ENCODE peak calls at places on chromosomes 12 and 14, in nine cellular contexts. H, F, O, W, G, P, X, S and N are unnamed samples.

GRCh38 chr12:107178776-107179175 is 85.4 kb upstream of the CRY1 start:
- DNase-seq in S (no peak), X (no peak), W (no peak), P (no peak), O (no peak), F (no peak), G (no peak), H (no peak), N (no peak)

GRCh38 chr14:23866269-23866668 is 87.3 kb upstream of the DHRS4 start:
- DNase-seq in W (no peak), X (no peak), H (no peak), G (no peak), O (no peak), F (no peak), P (no peak), S (no peak), N (no peak)

GRCh38 chr12:29039013-29039412 is 110.1 kb upstream of the FAR2 start:
- DNase-seq in X (no peak), O (no peak), W (no peak), G (no peak), H (no peak), S (no peak), P (peak; percentile 83), F (no peak), N (no peak)

GRCh38 chr12:14417717-14418116 is 52.2 kb downstream of the ATF7IP start:
- DNase-seq in S (peak; percentile 74), O (peak; percentile 57), W (peak; percentile 83), X (peak; percentile 85), F (peak; percentile 43), G (no peak), P (peak; percentile 92), H (peak; percentile 64), N (peak; percentile 73)

GRCh38 chr12:19273482-19274330 is 144.2 kb downstream of the PLEKHA5 start:
- DNase-seq in G (peak; percentile 58), F (peak; percentile 67), O (no peak), P (peak; percentile 97), X (no peak), S (peak; percentile 86), W (no peak), H (peak; percentile 44), N (peak; percentile 83)

GRCh38 chr14:63717704-63718103 is 10.2 kb downstream of the SGPP1 start:
- DNase-seq in H (no peak), P (peak; percentile 36), G (no peak), F (no peak), O (no peak), X (no peak), W (no peak), S (no peak), N (no peak)

GRCh38 chr12:50637870-50638481 is 125.9 kb upstream of the ATF1 start:
- DNase-seq in P (peak; percentile 69), G (no peak), S (no peak), O (no peak), F (no peak), W (no peak), X (no peak), H (no peak), N (no peak)

GRCh38 chr12:14563051-14563450 is 4.6 kb downstream of the PLBD1 start:
- DNase-seq in G (no peak), S (no peak), F (no peak), O (no peak), H (no peak), P (no peak), X (no peak), W (no peak), N (no peak)

GRCh38 chr12:65603428-65604351 is 220.6 kb upstream of the HMGA2 start:
- DNase-seq in F (peak; percentile 18), P (peak; percentile 94), S (peak; percentile 50), X (no peak), G (no peak), W (no peak), H (peak; percentile 11), O (no peak), N (no peak)

GRCh38 chr12:991350-992278 is 591 bp downstream of the ERC1 start:
- DNase-seq in H (peak; percentile 35), O (no peak), G (peak; percentile 88), W (no peak), X (no peak), F (no peak), S (no peak), P (peak; percentile 29), N (no peak)

GRCh38 chr12:68873316-68873715 is 59.7 kb downstream of the CPM start:
- DNase-seq in S (no peak), X (no peak), O (no peak), F (no peak), H (no peak), W (no peak), G (no peak), P (no peak), N (no peak)

GRCh38 chr12:68871396-68871795 is 61.6 kb downstream of the CPM start:
- DNase-seq in F (no peak), W (no peak), H (no peak), G (no peak), S (no peak), P (no peak), X (no peak), O (no peak), N (no peak)

GRCh38 chr12:68870443-68870842 is 62.5 kb downstream of the MDM2 start:
- DNase-seq in F (no peak), S (no peak), P (no peak), H (no peak), W (no peak), O (no peak), X (no peak), G (no peak), N (no peak)

GRCh38 chr12:68870011-68870410 is 62.0 kb downstream of the MDM2 start:
- DNase-seq in X (no peak), G (no peak), P (no peak), F (no peak), O (no peak), W (no peak), H (no peak), S (no peak), N (no peak)

DNA sequence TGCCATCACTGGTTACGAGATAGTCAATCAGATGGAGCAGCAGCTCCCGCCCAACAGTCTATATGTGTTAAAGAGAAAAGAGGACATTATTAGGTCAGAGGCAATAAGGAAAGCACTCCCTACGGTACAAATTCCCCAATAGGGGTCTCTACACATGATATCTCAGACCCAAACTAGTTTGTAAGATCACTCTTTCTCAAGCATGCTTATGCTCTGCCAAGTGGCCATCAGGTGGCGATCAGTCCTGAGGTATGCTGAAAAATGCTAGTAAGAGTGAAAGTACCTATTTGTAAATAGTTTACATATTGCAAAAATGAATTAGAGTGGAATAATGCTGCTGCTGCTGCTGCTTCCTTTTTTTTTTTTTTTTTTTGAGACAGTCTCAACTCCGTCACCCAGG is 61.1 kb downstream of the CPM start:
- DNase-seq in G (no peak), F (no peak), H (no peak), S (no peak), X (no peak), W (no peak), P (peak; percentile 28), O (no peak), N (no peak)
- H3K4me1 ChIP-seq in G (no peaks in the 10 kb centered on the region), F (peaks cover 7% of the 10 kb centered on the region), H (no peaks in the 10 kb centered on the region), S (no peaks in the 10 kb centered on the region), X (no peaks in the 10 kb centered on the region), W (no peaks in the 10 kb centered on the region), P (no peaks in the 10 kb centered on the region), O (no peaks in the 10 kb centered on the region), N (peaks cover 5% of the 10 kb centered on the region)

GRCh38 chr14:104699426-104699748 is 10.0 kb downstream of the INF2 start:
- DNase-seq in W (no peak), S (no peak), F (no peak), X (no peak), P (no peak), O (no peak), G (no peak), H (no peak), N (no peak)
- H3K4me1 ChIP-seq in W (peaks cover 18% of the 10 kb centered on the region), S (no peaks in the 10 kb centered on the region), F (peaks cover 80% of the 10 kb centered on the region), X (peaks cover 11% of the 10 kb centered on the region), P (peaks cover 21% of the 10 kb centered on the region), O (peaks cover 21% of the 10 kb centered on the region), G (no peaks in the 10 kb centered on the region), H (peaks cover 36% of the 10 kb centered on the region), N (peaks cover 61% of the 10 kb centered on the region)

GRCh38 chr12:110287986-110288385 is 6.9 kb downstream of the ATP2A2 start:
- DNase-seq in H (no peak), X (no peak), O (no peak), S (no peak), W (no peak), P (no peak), G (no peak), F (no peak), N (no peak)
- H3K4me1 ChIP-seq in H (peaks cover 53% of the 10 kb centered on the region), X (peaks cover 16% of the 10 kb centered on the region), O (peaks cover 53% of the 10 kb centered on the region), S (peaks cover 6% of the 10 kb centered on the region), W (peaks cover 47% of the 10 kb centered on the region), P (peaks cover 7% of the 10 kb centered on the region), G (peaks cover 18% of the 10 kb centered on the region), F (peaks cover 100% of the 10 kb centered on the region), N (peaks cover 90% of the 10 kb centered on the region)

GRCh38 chr12:116694653-116695463 is 43.0 kb downstream of the SPRING1 start:
- DNase-seq in H (no peak), G (no peak), S (no peak), O (no peak), F (peak; percentile 34), W (no peak), P (no peak), X (no peak), N (peak; percentile 48)

GRCh38 chr12:116691636-116692035 is 46.2 kb downstream of the SPRING1 start:
- DNase-seq in S (no peak), F (no peak), P (no peak), H (no peak), G (no peak), X (no peak), O (no peak), W (no peak), N (no peak)

GRCh38 chr12:116695464-116695725 is 42.5 kb downstream of the SPRING1 start:
- DNase-seq in X (no peak), F (no peak), G (no peak), S (no peak), H (no peak), P (no peak), O (no peak), W (no peak), N (no peak)

GRCh38 chr12:116692605-116693004 is 45.3 kb downstream of the SPRING1 start:
- DNase-seq in X (no peak), P (no peak), W (no peak), F (no peak), S (no peak), O (no peak), H (no peak), G (no peak), N (no peak)

DNA sequence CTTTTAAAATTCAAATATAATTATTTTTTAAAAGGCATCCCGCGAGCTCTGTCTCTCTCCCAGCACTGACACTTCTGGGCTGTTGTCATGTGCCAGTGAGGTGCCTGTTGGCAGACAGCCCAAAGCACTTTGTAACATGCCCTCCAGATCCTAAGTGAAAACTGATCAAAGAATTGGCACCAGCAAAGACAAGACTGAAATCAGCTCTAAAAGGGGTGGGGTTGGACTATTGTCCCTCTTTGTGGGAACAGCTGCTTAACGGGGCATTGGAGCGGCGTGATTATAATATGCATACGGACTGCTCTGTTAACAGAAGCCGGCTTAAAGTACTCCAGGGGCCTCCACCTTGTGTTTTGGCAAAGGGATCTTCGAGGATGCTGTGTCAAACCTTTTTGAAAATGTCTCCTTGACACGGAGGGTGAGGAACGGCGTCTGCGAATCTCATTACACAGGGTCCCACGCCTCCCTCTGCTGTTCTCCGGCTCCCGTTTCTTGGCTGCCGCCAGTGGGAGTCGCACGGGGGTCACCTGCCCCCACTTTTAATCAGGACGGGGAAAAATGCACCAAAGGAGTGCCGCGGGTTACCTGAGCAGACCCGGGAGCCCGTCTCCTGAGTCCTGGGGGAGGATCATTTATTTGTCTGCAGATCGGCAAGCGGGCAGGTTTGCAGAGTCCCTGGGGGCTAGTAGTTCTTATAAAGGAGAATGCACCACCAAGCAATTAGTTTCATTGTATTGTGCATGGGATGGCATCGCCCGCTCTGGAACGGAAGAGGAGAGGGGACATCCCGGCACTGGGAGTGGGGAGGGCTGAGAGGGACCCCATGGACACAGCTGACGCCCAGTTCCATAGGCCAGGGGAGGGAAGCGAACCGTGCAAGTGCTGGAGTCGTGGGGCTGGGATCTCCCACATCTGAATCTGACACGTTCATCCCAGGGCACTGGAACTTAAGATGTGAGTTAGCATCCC is 44.3 kb downstream of the SPRING1 start:
- DNase-seq in G (no peak), P (no peak), H (peak; percentile 61), W (no peak), F (no peak), S (no peak), X (no peak), O (no peak), N (peak; percentile 55)
- H3K4me1 ChIP-seq in G (peaks cover 22% of the 10 kb centered on the region), P (no peaks in the 10 kb centered on the region), H (peaks cover 13% of the 10 kb centered on the region), W (peaks cover 8% of the 10 kb centered on the region), F (peaks cover 40% of the 10 kb centered on the region), S (no peaks in the 10 kb centered on the region), X (peaks cover 13% of the 10 kb centered on the region), O (no peaks in the 10 kb centered on the region), N (peaks cover 12% of the 10 kb centered on the region)